ENCODE peak calls at places on chromosomes 16 and 17, in nine cellular contexts. Q is mucosa of descending colon, D is neural progenitor cell, R is AG04450, S is upper lobe of right lung, L is breast epithelium, H is AG09319, K is GM23338, E is choroid plexus epithelial cell. B is an unnamed sample.

GRCh38 chr16:11408261-11408660 is 63.0 kb downstream of the RMI2 start:
- DNase-seq in Q (no peak), D (no peak), R (no peak), S (no peak), L (no peak), H (no peak), K (no peak), E (no peak), B (no peak)

GRCh38 chr17:82830249-82830661 is 9.6 kb downstream of the ZNF750 start:
- DNase-seq in Q (no peak), D (no peak), R (no peak), S (no peak), L (no peak), H (no peak), K (no peak), E (no peak), B (no peak)

GRCh38 chr16:55832425-55832787 is 490 bp downstream of the CES1 start:
- DNase-seq in Q (no peak), D (no peak), R (no peak), S (no peak), L (no peak), H (no peak), K (peak; percentile 2), E (no peak), B (no peak)

GRCh38 chr16:86611517-86611840 is 33.1 kb downstream of the FOXL1 start:
- DNase-seq in Q (no peak), D (no peak), R (peak; percentile 75), S (no peak), L (no peak), H (no peak), K (no peak), E (peak; percentile 94), B (no peak)

GRCh38 chr16:87602821-87603683 is 744 bp downstream of the JPH3 start:
- DNase-seq in Q (no peak), D (peak; percentile 87), R (no peak), S (no peak), L (no peak), H (no peak), K (peak; percentile 70), E (no peak), B (peak; percentile 66)

GRCh38 chr16:82301108-82301755 is 131.2 kb upstream of the MPHOSPH6 start:
- DNase-seq in Q (no peak), D (no peak), R (no peak), S (no peak), L (no peak), H (no peak), K (no peak), E (no peak), B (no peak)

GRCh38 chr17:49687878-49688491 is 10.1 kb upstream of the SPOP start:
- DNase-seq in Q (no peak), D (no peak), R (no peak), S (no peak), L (no peak), H (no peak), K (no peak), E (peak; percentile 78), B (no peak)

GRCh38 chr17:57009737-57010445 is 32.0 kb downstream of the SCPEP1 start:
- DNase-seq in Q (peak; percentile 82), D (peak; percentile 69), R (no peak), S (no peak), L (no peak), H (no peak), K (peak; percentile 92), E (peak; percentile 69), B (peak; percentile 50)

DNA sequence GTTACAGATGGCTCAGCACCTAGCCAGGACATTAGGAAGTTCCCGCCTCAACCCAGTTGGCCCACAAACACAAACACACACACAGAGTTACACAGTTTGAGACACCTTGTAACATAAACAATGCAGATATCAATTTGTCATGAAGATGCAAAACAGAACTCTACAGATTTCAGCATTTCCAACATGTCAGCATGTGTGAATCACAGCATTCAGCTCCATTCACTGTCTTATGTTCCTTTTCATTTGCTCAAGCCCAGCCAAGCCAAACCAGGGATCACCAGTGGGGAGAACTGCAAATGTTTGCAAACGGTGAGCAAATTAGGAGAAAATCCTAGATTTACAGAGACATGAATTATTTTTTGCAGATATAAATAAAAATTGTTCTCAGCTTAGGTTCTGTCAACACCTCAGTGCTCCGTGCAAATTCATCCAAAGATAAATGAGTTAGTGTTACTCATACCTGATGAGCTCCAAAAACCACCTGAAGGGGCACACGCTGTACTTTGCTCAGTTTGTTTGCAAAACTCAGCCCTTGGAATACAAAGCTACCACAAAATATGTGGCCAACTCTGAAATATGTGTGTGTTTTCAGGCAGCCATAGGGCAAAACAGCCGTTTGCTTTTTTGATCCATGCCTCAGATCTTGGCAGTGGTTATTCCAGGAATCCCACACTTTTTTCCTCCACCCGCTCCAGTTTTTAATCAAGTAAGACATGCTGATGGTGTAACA is 16.3 kb upstream of the COX10 start:
- DNase-seq in Q (no peak), D (no peak), R (no peak), S (no peak), L (no peak), H (no peak), K (no peak), E (peak; percentile 30), B (no peak)
- TF ChIP-seq CTCF in Q (no peak), D (no peak), R (no peak), S (no peak), L (no peak), H (no peak), K (no peak), E (no peak), B (no peak)

DNA sequence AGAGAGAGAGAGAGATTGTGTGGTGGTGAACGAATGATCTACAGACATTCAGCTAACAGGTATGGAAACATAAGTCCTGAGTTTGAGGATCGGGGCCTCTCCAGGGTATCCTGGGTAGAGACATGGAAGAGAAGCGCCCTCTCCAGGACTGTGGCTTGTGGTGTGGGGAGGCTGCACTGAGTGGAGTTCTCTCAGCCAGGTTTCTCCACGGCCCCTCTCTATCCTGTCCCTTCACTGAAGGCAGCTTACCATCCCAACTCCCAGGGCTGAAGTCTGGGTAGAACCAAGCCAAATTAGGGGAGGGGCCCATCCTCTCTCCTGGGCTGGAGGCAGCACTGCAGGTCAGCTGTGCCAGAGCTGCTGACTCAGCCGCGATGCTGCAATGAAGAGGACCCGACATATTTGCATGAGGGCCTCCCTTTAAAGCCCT is 6.2 kb downstream of the C1QL1 start:
- DNase-seq in Q (no peak), D (no peak), R (no peak), S (no peak), L (no peak), H (no peak), K (peak; percentile 73), E (peak; percentile 37), B (no peak)
- TF ChIP-seq CTCF in Q (no peak), D (peak; percentile 25), R (peak; percentile 18), S (no peak), L (no peak), H (no peak), K (peak; percentile 50), E (peak; percentile 40), B (no peak)

GRCh38 chr17:31532161-31532515 is 140.7 kb downstream of the RAB11FIP4 start:
- DNase-seq in Q (no peak), D (no peak), R (no peak), S (no peak), L (no peak), H (no peak), K (no peak), E (no peak), B (no peak)

GRCh38 chr17:31535581-31535981 is 144.1 kb downstream of the RAB11FIP4 start:
- DNase-seq in Q (no peak), D (no peak), R (no peak), S (no peak), L (no peak), H (no peak), K (no peak), E (no peak), B (no peak)

GRCh38 chr17:31532526-31532925 is 141.1 kb downstream of the RAB11FIP4 start:
- DNase-seq in Q (no peak), D (no peak), R (no peak), S (no peak), L (no peak), H (no peak), K (no peak), E (no peak), B (no peak)

GRCh38 chr17:31534223-31534888 is 142.9 kb downstream of the RAB11FIP4 start:
- DNase-seq in Q (no peak), D (no peak), R (no peak), S (no peak), L (no peak), H (no peak), K (no peak), E (peak; percentile 15), B (no peak)

GRCh38 chr17:31533546-31534155 is 142.2 kb downstream of the RAB11FIP4 start:
- DNase-seq in Q (no peak), D (peak; percentile 66), R (peak; percentile 64), S (no peak), L (no peak), H (peak; percentile 30), K (peak; percentile 82), E (peak; percentile 71), B (peak; percentile 44)
- TF ChIP-seq CTCF in Q (no peak), D (peak; percentile 61), R (peak; percentile 21), S (peak; percentile 20), L (no peak), H (peak; percentile 33), K (peak; percentile 53), E (peak; percentile 34), B (no peak)

GRCh38 chr17:44043326-44043725 is 23.1 kb downstream of the LSM12 start:
- DNase-seq in Q (no peak), D (no peak), R (peak; percentile 37), S (no peak), L (no peak), H (peak; percentile 23), K (no peak), E (peak; percentile 57), B (no peak)

GRCh38 chr17:44044092-44044491 is 22.4 kb downstream of the LSM12 start:
- DNase-seq in Q (no peak), D (no peak), R (no peak), S (no peak), L (no peak), H (no peak), K (no peak), E (no peak), B (no peak)

GRCh38 chr17:44038604-44039007 is 23.8 kb upstream of the TMEM101 start:
- DNase-seq in Q (no peak), D (no peak), R (no peak), S (no peak), L (no peak), H (no peak), K (no peak), E (no peak), B (no peak)

GRCh38 chr17:44045493-44045892 is 21.0 kb downstream of the LSM12 start:
- DNase-seq in Q (no peak), D (no peak), R (no peak), S (no peak), L (no peak), H (no peak), K (no peak), E (no peak), B (no peak)

DNA sequence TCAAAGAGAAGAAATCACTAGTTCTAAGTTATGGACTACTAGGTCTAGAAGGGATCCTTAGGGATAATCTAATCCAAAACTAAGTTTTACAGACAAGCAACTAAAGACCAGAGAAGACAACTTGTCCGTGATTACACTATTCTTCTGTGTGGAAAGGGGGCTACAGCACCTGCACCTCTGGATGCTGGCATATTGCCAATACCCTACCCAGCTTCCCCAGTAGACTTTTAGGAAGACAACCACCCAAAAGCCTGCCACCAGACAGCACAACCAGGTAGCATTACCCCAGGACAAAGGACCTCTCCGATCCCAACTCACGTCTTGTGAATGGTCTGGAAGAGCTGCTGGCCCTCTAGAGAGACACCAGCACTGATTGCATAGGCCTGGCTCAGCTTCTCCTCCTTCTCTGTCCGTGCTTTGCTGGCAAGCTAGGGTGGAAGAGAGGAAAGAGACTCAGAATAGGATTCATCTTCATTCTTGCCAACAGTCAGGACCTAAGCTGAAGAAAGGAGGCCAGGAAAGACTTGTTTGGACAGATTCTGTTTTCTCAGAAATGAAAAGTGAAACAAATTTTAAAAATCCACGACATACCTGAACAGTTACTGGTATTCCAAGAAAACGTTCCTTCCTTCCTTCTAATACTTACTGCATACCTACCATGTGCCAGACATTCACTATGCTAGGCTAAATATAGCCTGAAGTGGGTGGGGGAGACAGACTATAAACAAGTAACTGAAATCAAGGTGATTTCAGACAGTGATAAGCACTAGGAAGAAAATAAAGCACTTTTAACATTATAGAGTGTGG is 25.3 kb upstream of the TMEM101 start:
- DNase-seq in Q (no peak), D (no peak), R (no peak), S (no peak), L (peak; percentile 34), H (no peak), K (no peak), E (peak; percentile 37), B (no peak)
- TF ChIP-seq CTCF in Q (no peak), D (no peak), R (no peak), S (no peak), L (no peak), H (no peak), K (no peak), E (no peak), B (no peak)

B was measured in nephron progenitor cell.